ENCODE peak calls at places on chromosomes 12 and 14, in seven cellular contexts. O is GM19239, G is Daoy, R is Kasumi-1, E is NT2/D1, Y is hepatocyte, F is NCI-H2081. D is an unnamed sample.

GRCh38 chr12:111584959-111585358 is 14.2 kb downstream of the ATXN2 start:
- DNase-seq in O (no peak), G (no peak), R (no peak), E (no peak), Y (no peak), F (no peak), D (no peak)

GRCh38 chr12:10331642-10332239 is 24.1 kb downstream of the KLRD1 start:
- DNase-seq in O (no peak), G (peak), R (peak), E (peak), Y (peak), F (peak), D (no peak)

GRCh38 chr14:90871605-90872233 is 55.5 kb upstream of the TTC7B start:
- DNase-seq in O (no peak), G (peak), R (no peak), E (no peak), Y (no peak), F (no peak), D (no peak)

GRCh38 chr14:20332386-20332945 is 613 bp downstream of the CCNB1IP1 start:
- DNase-seq in O (no peak), G (no peak), R (no peak), E (no peak), Y (peak), F (no peak), D (no peak)

GRCh38 chr14:24179961-24180726 is 8.3 kb downstream of the REC8 start:
- DNase-seq in O (no peak), G (no peak), R (no peak), E (no peak), Y (peak), F (no peak), D (no peak)

GRCh38 chr14:64880382-64881121 is 845 bp upstream of the SPTB start:
- DNase-seq in O (peak), G (peak), R (peak), E (no peak), Y (peak), F (peak), D (no peak)

GRCh38 chr12:97639702-97640101 is 177.1 kb downstream of the RMST start:
- DNase-seq in O (no peak), G (peak), R (no peak), E (peak), Y (peak), F (no peak), D (no peak)

GRCh38 chr12:112198120-112198733 is 72.9 kb downstream of the TRAFD1 start:
- DNase-seq in O (peak), G (peak), R (peak), E (peak), Y (peak), F (peak), D (no peak)

GRCh38 chr14:24307575-24308341 is at the start of gene CIDEB:
- DNase-seq in O (no peak), G (peak), R (peak), E (no peak), Y (peak), F (peak), D (peak)

GRCh38 chr12:11815397-11815796 is 165.9 kb downstream of the ETV6 start:
- DNase-seq in O (no peak), G (no peak), R (no peak), E (no peak), Y (no peak), F (peak), D (no peak)

GRCh38 chr12:19120795-19121194 is 8.7 kb upstream of the PLEKHA5 start:
- DNase-seq in O (no peak), G (peak), R (no peak), E (no peak), Y (no peak), F (no peak), D (no peak)

GRCh38 chr12:130816055-130816454 is 23.0 kb downstream of the STX2 start:
- DNase-seq in O (no peak), G (no peak), R (no peak), E (no peak), Y (no peak), F (no peak), D (no peak)

GRCh38 chr12:57522019-57522886 is at the start of gene MBD6:
- DNase-seq in O (peak), G (peak), R (peak), E (peak), Y (peak), F (peak), D (peak)

GRCh38 chr12:78290606-78291345 is 460.1 kb downstream of the NAV3 start:
- DNase-seq in O (no peak), G (peak), R (no peak), E (no peak), Y (peak), F (no peak), D (no peak)

GRCh38 chr12:111467092-111467861 is 61.6 kb downstream of the SH2B3 start:
- DNase-seq in O (no peak), G (no peak), R (no peak), E (no peak), Y (peak), F (no peak), D (no peak)

GRCh38 chr12:42570076-42570475 is 19.5 kb downstream of the PRICKLE1 start:
- DNase-seq in O (no peak), G (no peak), R (no peak), E (no peak), Y (no peak), F (no peak), D (no peak)

GRCh38 chr12:9798008-9798619 is 29.2 kb upstream of the KLRF1 start:
- DNase-seq in O (peak), G (peak), R (peak), E (peak), Y (peak), F (no peak), D (no peak)

GRCh38 chr14:74733241-74733640 is 20.3 kb downstream of the FCF1 start:
- DNase-seq in O (no peak), G (no peak), R (no peak), E (no peak), Y (no peak), F (no peak), D (no peak)

GRCh38 chr12:47811581-47812484 is 7.9 kb downstream of the HDAC7 start:
- DNase-seq in O (no peak), G (peak), R (no peak), E (no peak), Y (no peak), F (no peak), D (no peak)

GRCh38 chr12:14767617-14768016 is 35.7 kb downstream of the WBP11 start:
- DNase-seq in O (no peak), G (no peak), R (no peak), E (no peak), Y (no peak), F (no peak), D (no peak)

GRCh38 chr14:51394391-51394790 is 154.3 kb downstream of the TMX1 start:
- DNase-seq in O (no peak), G (no peak), R (no peak), E (no peak), Y (no peak), F (no peak), D (no peak)

GRCh38 chr12:34343766-34344165 is 321.5 kb downstream of the ALG10 start:
- DNase-seq in O (no peak), G (no peak), R (no peak), E (no peak), Y (no peak), F (no peak), D (no peak)

GRCh38 chr14:64823305-64823985 is 56.3 kb downstream of the SPTB start:
- DNase-seq in O (peak), G (peak), R (peak), E (peak), Y (peak), F (peak), D (no peak)

GRCh38 chr12:24705741-24706358 is 243.1 kb downstream of the BCAT1 start:
- DNase-seq in O (peak), G (no peak), R (peak), E (no peak), Y (no peak), F (no peak), D (no peak)

GRCh38 chr14:87312138-87312537 is 680.8 kb downstream of the GALC start:
- DNase-seq in O (no peak), G (no peak), R (no peak), E (no peak), Y (no peak), F (no peak), D (no peak)

GRCh38 chr14:22794533-22794932 is 20.7 kb downstream of the SLC7A7 start:
- DNase-seq in O (peak), G (no peak), R (no peak), E (no peak), Y (no peak), F (no peak), D (no peak)

GRCh38 chr14:69726761-69727511 is 40.0 kb upstream of the SRSF5 start:
- DNase-seq in O (peak), G (peak), R (peak), E (no peak), Y (peak), F (peak), D (peak)

GRCh38 chr14:75088566-75089373 is 19.3 kb downstream of the ZC2HC1C start:
- DNase-seq in O (peak), G (peak), R (peak), E (peak), Y (peak), F (peak), D (peak)

GRCh38 chr14:102363182-102363952 is 626 bp downstream of the TECPR2 start:
- DNase-seq in O (peak), G (peak), R (peak), E (no peak), Y (peak), F (peak), D (no peak)

GRCh38 chr12:131399000-131399399 is 311.9 kb upstream of the SFSWAP start:
- DNase-seq in O (no peak), G (no peak), R (no peak), E (no peak), Y (no peak), F (no peak), D (no peak)

GRCh38 chr14:103775506-103775905 is 59.9 kb downstream of the ZFYVE21 start:
- DNase-seq in O (no peak), G (no peak), R (no peak), E (no peak), Y (no peak), F (no peak), D (no peak)

GRCh38 chr14:22770481-22771187 is 4.1 kb downstream of the OXA1L start:
- DNase-seq in O (no peak), G (no peak), R (no peak), E (no peak), Y (no peak), F (no peak), D (no peak)

GRCh38 chr12:43115441-43116160 is 436.4 kb downstream of the ADAMTS20 start:
- DNase-seq in O (no peak), G (no peak), R (no peak), E (no peak), Y (no peak), F (no peak), D (no peak)

GRCh38 chr12:110794623-110795280 is 52.0 kb upstream of the CCDC63 start:
- DNase-seq in O (no peak), G (peak), R (no peak), E (no peak), Y (no peak), F (no peak), D (no peak)

GRCh38 chr12:38159092-38159551 is 157.5 kb upstream of the ALG10B start:
- DNase-seq in O (no peak), G (no peak), R (no peak), E (no peak), Y (no peak), F (no peak), D (no peak)

GRCh38 chr14:104592292-104592672 is 12.3 kb downstream of the TMEM179 start:
- DNase-seq in O (no peak), G (no peak), R (no peak), E (no peak), Y (no peak), F (no peak), D (no peak)

D was measured in NCI-H446 treated with DMSO at 0.1 percent for 48 hours.